ENCODE peak calls at places on chromosomes 4 and X, in eight cellular contexts. H, U, G, B, W, Z, T and O are unnamed samples.

GRCh38 chrX:16445166-16445752 is 204.7 kb upstream of the S100G start:
- DNase-seq in T (peak; percentile 30), U (peak; percentile 66), G (no peak), Z (no peak), B (peak; percentile 57), W (no peak), H (peak; percentile 41), O (no peak)

GRCh38 chr4:114921790-114922581 is 191.4 kb downstream of the NDST4 start:
- DNase-seq in T (no peak), G (no peak), B (no peak), Z (no peak), H (no peak), W (no peak), U (no peak), O (no peak)

GRCh38 chrX:131213400-131213799 is 75.7 kb downstream of the IGSF1 start:
- DNase-seq in G (no peak), T (no peak), Z (no peak), W (no peak), U (no peak), H (no peak), B (no peak), O (no peak)

GRCh38 chr4:76219299-76220055 is 5.9 kb upstream of the SCARB2 start:
- DNase-seq in G (no peak), Z (no peak), H (peak; percentile 78), U (peak; percentile 92), T (peak; percentile 90), W (no peak), B (no peak), O (no peak)

GRCh38 chr4:141133146-141134006 is at the start of gene RNF150:
- DNase-seq in B (peak; percentile 14), W (peak; percentile 84), T (peak; percentile 95), U (peak; percentile 97), H (peak; percentile 92), G (peak; percentile 85), Z (peak; percentile 89), O (peak; percentile 87)

GRCh38 chr4:87838207-87838606 is 5.4 kb downstream of the MEPE start:
- DNase-seq in U (peak; percentile 23), B (no peak), W (no peak), T (no peak), Z (no peak), G (no peak), H (peak; percentile 49), O (peak; percentile 12)

GRCh38 chr4:100168521-100168920 is 21.7 kb downstream of the DDIT4L start:
- DNase-seq in T (peak; percentile 30), U (peak; percentile 68), W (no peak), Z (no peak), H (peak; percentile 71), B (no peak), G (no peak), O (no peak)

GRCh38 chr4:128371004-128371777 is 83.6 kb upstream of the PGRMC2 start:
- DNase-seq in G (no peak), U (no peak), T (peak; percentile 44), Z (no peak), W (no peak), B (no peak), H (peak; percentile 74), O (no peak)

GRCh38 chrX:24760601-24761000 is 66.9 kb downstream of the POLA1 start:
- DNase-seq in Z (no peak), H (peak; percentile 55), B (no peak), U (peak; percentile 3), T (peak; percentile 26), G (no peak), W (no peak), O (no peak)

GRCh38 chr4:13201241-13201640 is 282.9 kb downstream of the RAB28 start:
- DNase-seq in T (no peak), B (no peak), U (no peak), W (no peak), Z (no peak), G (no peak), H (no peak), O (no peak)

GRCh38 chrX:122046815-122047214 is 999.4 kb downstream of the GLUD2 start:
- DNase-seq in Z (peak; percentile 28), T (no peak), G (no peak), W (no peak), B (no peak), H (peak; percentile 3), U (no peak), O (no peak)

GRCh38 chr4:573122-573892 is 2.8 kb downstream of the TMEM271 start:
- DNase-seq in H (no peak), T (no peak), Z (no peak), G (no peak), B (no peak), U (no peak), W (no peak), O (no peak)

GRCh38 chr4:182886768-182887167 is 30.4 kb downstream of the DCTD start:
- DNase-seq in W (no peak), U (no peak), G (no peak), B (no peak), Z (no peak), T (no peak), H (no peak), O (no peak)

GRCh38 chr4:102042843-102043802 is 252.6 kb downstream of the BANK1 start:
- DNase-seq in W (no peak), Z (no peak), B (no peak), G (no peak), T (no peak), H (no peak), U (no peak), O (no peak)

GRCh38 chrX:39875834-39876625 is 221.7 kb downstream of the BCOR start:
- DNase-seq in B (no peak), U (no peak), T (no peak), H (no peak), W (no peak), Z (no peak), G (no peak), O (no peak)

GRCh38 chrX:109889289-109890006 is 113.5 kb upstream of the TMEM164 start:
- DNase-seq in W (no peak), H (peak; percentile 52), Z (no peak), G (no peak), U (peak; percentile 25), B (no peak), T (peak; percentile 47), O (peak; percentile 50)

GRCh38 chr4:25578431-25578830 is 77.2 kb upstream of the SLC34A2 start:
- DNase-seq in G (no peak), B (no peak), W (no peak), Z (no peak), U (no peak), H (no peak), T (no peak), O (no peak)

GRCh38 chr4:94413085-94413685 is 38.6 kb upstream of the PDLIM5 start:
- DNase-seq in W (no peak), T (peak; percentile 33), Z (no peak), U (no peak), B (no peak), H (peak; percentile 7), G (no peak), O (no peak)
- H3K4me1 ChIP-seq in W (peaks cover 50% of the 10 kb centered on the region), T (peaks cover 5% of the 10 kb centered on the region), Z (peaks cover 7% of the 10 kb centered on the region), U (peaks cover 47% of the 10 kb centered on the region), B (no peaks in the 10 kb centered on the region), H (peaks cover 50% of the 10 kb centered on the region), G (peaks cover 42% of the 10 kb centered on the region), O (peaks cover 2% of the 10 kb centered on the region)

GRCh38 chrX:154371771-154372300 is 2.6 kb downstream of the FLNA start:
- DNase-seq in H (no peak), B (no peak), G (no peak), Z (no peak), U (no peak), W (no peak), T (no peak), O (no peak)

GRCh38 chrX:154373340-154374306 is 811 bp downstream of the FLNA start:
- DNase-seq in T (peak; percentile 85), B (no peak), Z (no peak), H (peak; percentile 76), G (peak; percentile 69), W (peak; percentile 71), U (peak; percentile 84), O (peak; percentile 85)

GRCh38 chrX:154374361-154375155 is at the start of gene FLNA:
- DNase-seq in W (no peak), U (peak; percentile 59), H (peak; percentile 51), T (no peak), B (no peak), G (peak; percentile 64), Z (peak; percentile 90), O (peak; percentile 82)

GRCh38 chrX:154370882-154371770 is 3.3 kb downstream of the FLNA start:
- DNase-seq in T (peak; percentile 93), B (peak; percentile 84), Z (peak; percentile 95), H (peak; percentile 96), U (peak; percentile 95), W (peak; percentile 93), G (peak; percentile 96), O (peak; percentile 98)

DNA sequence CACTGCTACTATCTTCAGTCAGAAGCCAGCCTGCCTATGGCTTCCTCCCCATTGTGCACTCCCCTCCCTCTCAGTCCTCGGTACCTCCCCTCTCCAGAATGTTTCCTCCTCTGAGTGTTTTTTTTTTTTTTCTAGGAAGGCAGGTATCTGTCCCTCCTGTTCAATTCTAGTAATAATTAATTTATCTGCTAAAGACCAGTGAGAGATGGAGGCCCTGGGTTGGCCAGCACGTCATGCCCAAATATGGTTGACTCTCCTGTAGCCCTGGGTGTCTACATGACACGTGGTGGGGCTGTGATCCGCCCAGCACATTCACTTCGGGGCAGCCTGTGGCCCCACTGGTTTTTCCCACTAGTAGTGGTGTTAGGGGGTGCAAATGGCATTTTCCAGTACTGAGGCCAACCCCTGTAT is 1.8 kb downstream of the FLNA start:
- DNase-seq in Z (no peak), H (peak; percentile 68), U (peak; percentile 41), B (no peak), T (peak; percentile 41), W (no peak), G (no peak), O (no peak)
- H3K9me3 ChIP-seq in Z (no peaks in the 10 kb centered on the region), H (no peaks in the 10 kb centered on the region), U (no peaks in the 10 kb centered on the region), B (no peaks in the 10 kb centered on the region), T (no peaks in the 10 kb centered on the region), W (no peaks in the 10 kb centered on the region), G (no peaks in the 10 kb centered on the region), O (no peaks in the 10 kb centered on the region)

GRCh38 chr4:71261001-71261400 is 77.8 kb upstream of the SLC4A4 start:
- DNase-seq in G (no peak), Z (no peak), U (no peak), B (no peak), W (peak; percentile 29), T (no peak), H (no peak), O (peak; percentile 52)
- H3K4me1 ChIP-seq in G (peaks cover 21% of the 10 kb centered on the region), Z (no peaks in the 10 kb centered on the region), U (peaks cover 15% of the 10 kb centered on the region), B (no peaks in the 10 kb centered on the region), W (peaks cover 44% of the 10 kb centered on the region), T (peaks cover 13% of the 10 kb centered on the region), H (peaks cover 10% of the 10 kb centered on the region), O (peaks cover 5% of the 10 kb centered on the region)

DNA sequence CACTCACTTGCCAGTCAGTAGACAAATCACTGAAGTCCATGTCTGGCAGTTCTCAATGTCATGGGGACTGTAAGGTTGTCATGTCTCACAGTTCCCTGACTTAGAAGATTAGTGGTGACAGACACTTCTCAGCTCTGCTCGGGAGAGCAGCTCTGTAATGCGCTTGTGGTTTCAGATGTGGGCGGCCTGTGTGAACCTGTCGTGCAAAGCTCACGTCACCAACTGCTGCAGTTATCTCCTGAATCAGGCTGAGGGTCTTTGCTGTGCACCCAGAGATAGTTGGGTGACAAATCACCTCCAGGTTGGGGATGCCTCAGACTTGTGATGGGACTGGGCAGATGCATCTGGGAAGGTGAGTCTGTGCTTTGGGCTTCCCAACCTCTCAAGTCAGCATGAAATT is at the start of gene IL9R:
- DNase-seq in W (no peak), U (no peak), Z (no peak), H (no peak), T (no peak), B (no peak), G (no peak), O (no peak)
- H3K9me3 ChIP-seq in W (no peaks in the 10 kb centered on the region), U (no peaks in the 10 kb centered on the region), Z (no peaks in the 10 kb centered on the region), H (no peaks in the 10 kb centered on the region), T (no peaks in the 10 kb centered on the region), B (no peaks in the 10 kb centered on the region), G (no peaks in the 10 kb centered on the region), O (no peaks in the 10 kb centered on the region)

GRCh38 chr4:123444298-123444731 is 47.7 kb downstream of the SPRY1 start:
- DNase-seq in G (no peak), Z (no peak), U (peak; percentile 16), T (peak; percentile 57), H (no peak), B (peak; percentile 11), W (peak; percentile 50), O (peak; percentile 37)
- H3K4me1 ChIP-seq in G (peaks cover 7% of the 10 kb centered on the region), Z (no peaks in the 10 kb centered on the region), U (peaks cover 15% of the 10 kb centered on the region), T (peaks cover 2% of the 10 kb centered on the region), H (no peaks in the 10 kb centered on the region), B (peaks cover 6% of the 10 kb centered on the region), W (peaks cover 20% of the 10 kb centered on the region), O (no peaks in the 10 kb centered on the region)